ENCODE peak calls at places on chromosomes 16 and 17, in four cellular contexts. T is astrocyte of the hippocampus, P is NCI-H748 treated with DMSO at 0.1 percent for 48 hours, G is GM19239. W is an unnamed sample.

GRCh38 chr17:6639014-6639650 is 1.4 kb downstream of the KIAA0753 start:
- DNase-seq in G (no peak), T (no peak), P (no peak), W (no peak)

GRCh38 chr17:63113167-63113566 is 147.1 kb downstream of the TANC2 start:
- DNase-seq in P (no peak), G (no peak), T (no peak), W (no peak)

GRCh38 chr17:81701288-81702071 is 1.7 kb upstream of the MRPL12 start:
- DNase-seq in T (no peak), G (no peak), P (no peak), W (peak)

GRCh38 chr16:10408824-10409381 is 23.0 kb downstream of the ATF7IP2 start:
- DNase-seq in T (no peak), G (no peak), P (no peak), W (no peak)

GRCh38 chr17:80539022-80539421 is 5.6 kb upstream of the RPTOR start:
- DNase-seq in T (no peak), G (no peak), P (no peak), W (no peak)

GRCh38 chr17:4658478-4659305 is 17.2 kb upstream of the ALOX15 start:
- DNase-seq in P (no peak), G (peak), T (peak), W (peak)

GRCh38 chr16:46555981-46556380 is 65.2 kb downstream of the SHCBP1 start:
- DNase-seq in G (no peak), T (no peak), P (no peak), W (no peak)

GRCh38 chr17:79520134-79520892 is 90.5 kb downstream of the RBFOX3 start:
- DNase-seq in G (no peak), P (no peak), T (no peak), W (no peak)

GRCh38 chr17:29620779-29621500 is 1.8 kb downstream of the CORO6 start:
- DNase-seq in T (no peak), G (no peak), P (no peak), W (no peak)

GRCh38 chr17:49914096-49914490 is 54.9 kb upstream of the DLX4 start:
- DNase-seq in T (no peak), G (no peak), P (no peak), W (no peak)

GRCh38 chr16:7185179-7185578 is 147.5 kb upstream of the RBFOX1 start:
- DNase-seq in G (no peak), T (no peak), P (no peak), W (no peak)

GRCh38 chr16:31569360-31569717 is 41.6 kb downstream of the AHSP start:
- DNase-seq in G (no peak), T (peak), P (no peak), W (no peak)

GRCh38 chr16:69618307-69618706 is 52.5 kb downstream of the NFAT5 start:
- DNase-seq in T (peak), P (no peak), G (no peak), W (peak)

GRCh38 chr16:7246578-7246977 is 86.1 kb upstream of the RBFOX1 start:
- DNase-seq in G (no peak), P (no peak), T (peak), W (no peak)

GRCh38 chr17:46063239-46063638 is 64.2 kb downstream of the STH start:
- DNase-seq in G (no peak), T (peak), P (no peak), W (peak)

GRCh38 chr16:26721290-26721689 is 345.4 kb upstream of the C16orf82 start:
- DNase-seq in P (no peak), G (no peak), T (no peak), W (no peak)

GRCh38 chr16:1066584-1067172 is 5.9 kb upstream of the SSTR5 start:
- DNase-seq in G (no peak), P (no peak), T (no peak), W (no peak)

GRCh38 chr16:69698404-69698803 is 28.0 kb downstream of the NQO1 start:
- DNase-seq in T (no peak), G (no peak), P (no peak), W (no peak)

GRCh38 chr17:67624886-67625656 is 92.7 kb upstream of the NOL11 start:
- DNase-seq in T (no peak), P (no peak), G (no peak), W (no peak)

GRCh38 chr16:12323007-12323699 is 346.6 kb downstream of the SNX29 start:
- DNase-seq in T (no peak), P (no peak), G (no peak), W (no peak)

GRCh38 chr16:28258571-28258970 is 33.8 kb upstream of the SBK1 start:
- DNase-seq in T (peak), G (no peak), P (no peak), W (no peak)

GRCh38 chr16:13781579-13782338 is 138.2 kb upstream of the ERCC4 start:
- DNase-seq in G (no peak), P (no peak), T (no peak), W (no peak)

GRCh38 chr16:12589676-12590075 is 214.0 kb downstream of the CPPED1 start:
- DNase-seq in G (no peak), P (no peak), T (no peak), W (no peak)

GRCh38 chr17:82217120-82217529 is 4.5 kb upstream of the CCDC57 start:
- DNase-seq in G (no peak), P (no peak), T (no peak), W (peak)

GRCh38 chr17:10120749-10121148 is 77.7 kb downstream of the GAS7 start:
- DNase-seq in T (peak), P (no peak), G (no peak), W (peak)

GRCh38 chr17:32742686-32743538 is 134.0 kb downstream of the MYO1D start:
- DNase-seq in G (no peak), P (no peak), T (no peak), W (no peak)

GRCh38 chr17:18246880-18247612 is 11.5 kb downstream of the FLII start:
- DNase-seq in G (peak), P (peak), T (peak), W (peak)

GRCh38 chr16:13060932-13061331 is 159.5 kb downstream of the SHISA9 start:
- DNase-seq in G (no peak), T (no peak), P (no peak), W (no peak)

GRCh38 chr16:3646348-3646920 is 8.1 kb upstream of the DNASE1 start:
- DNase-seq in G (no peak), T (peak), P (peak), W (peak)

GRCh38 chr16:79721186-79721745 is 120.7 kb upstream of the MAF start:
- DNase-seq in G (no peak), P (no peak), T (no peak), W (no peak)

GRCh38 chr16:974606-975312 is 4.0 kb upstream of the LMF1 start:
- DNase-seq in G (no peak), P (no peak), T (no peak), W (no peak)

GRCh38 chr16:12767897-12768296 is 35.8 kb downstream of the CPPED1 start:
- DNase-seq in T (no peak), G (peak), P (no peak), W (no peak)

GRCh38 chr16:11270602-11271162 is 1.6 kb upstream of the TNP2 start:
- DNase-seq in P (no peak), G (no peak), T (no peak), W (no peak)

W was measured in mesenchymal stem cell.